ENCODE peak calls at places on chromosome 4, in nine cellular contexts. E, H, A, O, Y, I, L, Q and K are unnamed samples.

GRCh38 chr4:85756938-85757337 is 282.0 kb downstream of the ARHGAP24 start:
- DNase-seq in E (no peak), H (peak), I (peak), O (peak), Q (no peak), A (peak), Y (peak), L (peak), K (no peak)

GRCh38 chr4:102778720-102779119 is 18.0 kb upstream of the MANBA start:
- DNase-seq in Q (no peak), A (no peak), Y (peak), L (no peak), H (no peak), E (no peak), O (no peak), I (no peak), K (no peak)

GRCh38 chr4:74206088-74206826 is 48.3 kb downstream of the MTHFD2L start:
- DNase-seq in H (peak), E (no peak), L (peak), O (no peak), A (no peak), Y (no peak), I (peak), Q (no peak), K (no peak)

GRCh38 chr4:111031180-111031579 is 408.3 kb upstream of the PITX2 start:
- DNase-seq in Y (no peak), L (no peak), E (no peak), Q (no peak), A (no peak), O (peak), I (no peak), H (no peak), K (no peak)

GRCh38 chr4:88054909-88055308 is 47.5 kb downstream of the PKD2 start:
- DNase-seq in L (peak), I (peak), Y (peak), Q (no peak), O (peak), E (no peak), A (peak), H (peak), K (peak)

GRCh38 chr4:73653695-73654106 is 33.5 kb upstream of the RASSF6 start:
- DNase-seq in A (no peak), Y (no peak), O (peak), I (peak), H (peak), L (peak), E (no peak), Q (no peak), K (peak)

GRCh38 chr4:185920171-185920570 is 108.2 kb upstream of the SORBS2 start:
- DNase-seq in A (no peak), O (peak), Q (no peak), E (no peak), H (no peak), L (no peak), I (no peak), Y (no peak), K (no peak)

GRCh38 chr4:46425775-46426400 is 36.0 kb upstream of the GABRA2 start:
- DNase-seq in A (no peak), L (no peak), E (no peak), Q (no peak), Y (no peak), O (peak), I (no peak), H (no peak), K (no peak)

GRCh38 chr4:65880594-65880993 is 210.3 kb upstream of the EPHA5 start:
- DNase-seq in Y (no peak), H (no peak), L (peak), A (no peak), O (no peak), E (no peak), I (no peak), Q (no peak), K (no peak)

GRCh38 chr4:1983846-1984405 is 24.8 kb downstream of the NELFA start:
- DNase-seq in E (no peak), H (no peak), L (peak), Q (no peak), Y (peak), A (no peak), O (no peak), I (no peak), K (no peak)

GRCh38 chr4:79421483-79421882 is 13.5 kb upstream of the GK2 start:
- DNase-seq in O (no peak), L (no peak), A (no peak), Y (no peak), Q (no peak), E (no peak), H (no peak), I (no peak), K (no peak)

GRCh38 chr4:88230399-88230798 is 54.0 kb downstream of the PPM1K start:
- DNase-seq in E (no peak), I (no peak), H (no peak), Q (no peak), O (no peak), Y (no peak), L (no peak), A (no peak), K (no peak)

GRCh38 chr4:122458625-122459024 is 2.1 kb upstream of the IL2 start:
- DNase-seq in E (no peak), A (no peak), O (peak), Q (no peak), I (peak), H (no peak), L (peak), Y (no peak), K (peak)

GRCh38 chr4:156476359-156476758 is 495.2 kb downstream of the PDGFC start:
- DNase-seq in Q (no peak), I (no peak), O (peak), Y (no peak), L (peak), E (peak), A (no peak), H (no peak), K (no peak)

GRCh38 chr4:101833455-101833854 is 42.9 kb downstream of the BANK1 start:
- DNase-seq in I (no peak), O (no peak), E (no peak), Y (no peak), L (no peak), H (no peak), Q (no peak), A (no peak), K (no peak)

GRCh38 chr4:137367608-137368007 is 164.7 kb downstream of the PCDH18 start:
- DNase-seq in Y (no peak), O (peak), I (no peak), Q (no peak), E (peak), H (no peak), A (no peak), L (peak), K (no peak)

GRCh38 chr4:142850478-142850877 is 4.4 kb upstream of the INPP4B start:
- DNase-seq in A (no peak), O (no peak), I (no peak), H (no peak), L (peak), E (no peak), Q (no peak), Y (no peak), K (no peak)
- TF ChIP-seq CTCF in A (peak), O (peak), I (no peak), H (no peak), L (peak), E (peak), Q (no peak), Y (peak), K (no peak)

GRCh38 chr4:8225290-8225625 is 26.2 kb downstream of the SH3TC1 start:
- DNase-seq in A (no peak), Y (no peak), H (no peak), Q (no peak), L (no peak), O (no peak), E (no peak), I (no peak), K (no peak)

GRCh38 chr4:8227201-8227770 is 28.2 kb downstream of the SH3TC1 start:
- DNase-seq in I (no peak), H (no peak), E (no peak), Y (no peak), O (no peak), A (no peak), L (no peak), Q (no peak), K (no peak)

GRCh38 chr4:8227771-8228318 is 28.8 kb downstream of the SH3TC1 start:
- DNase-seq in Y (no peak), E (no peak), Q (no peak), A (no peak), H (no peak), O (no peak), L (no peak), I (no peak), K (no peak)

GRCh38 chr4:8224596-8225289 is 25.7 kb downstream of the SH3TC1 start:
- DNase-seq in Y (no peak), L (no peak), O (no peak), H (no peak), E (no peak), I (no peak), A (no peak), Q (no peak), K (peak)

DNA sequence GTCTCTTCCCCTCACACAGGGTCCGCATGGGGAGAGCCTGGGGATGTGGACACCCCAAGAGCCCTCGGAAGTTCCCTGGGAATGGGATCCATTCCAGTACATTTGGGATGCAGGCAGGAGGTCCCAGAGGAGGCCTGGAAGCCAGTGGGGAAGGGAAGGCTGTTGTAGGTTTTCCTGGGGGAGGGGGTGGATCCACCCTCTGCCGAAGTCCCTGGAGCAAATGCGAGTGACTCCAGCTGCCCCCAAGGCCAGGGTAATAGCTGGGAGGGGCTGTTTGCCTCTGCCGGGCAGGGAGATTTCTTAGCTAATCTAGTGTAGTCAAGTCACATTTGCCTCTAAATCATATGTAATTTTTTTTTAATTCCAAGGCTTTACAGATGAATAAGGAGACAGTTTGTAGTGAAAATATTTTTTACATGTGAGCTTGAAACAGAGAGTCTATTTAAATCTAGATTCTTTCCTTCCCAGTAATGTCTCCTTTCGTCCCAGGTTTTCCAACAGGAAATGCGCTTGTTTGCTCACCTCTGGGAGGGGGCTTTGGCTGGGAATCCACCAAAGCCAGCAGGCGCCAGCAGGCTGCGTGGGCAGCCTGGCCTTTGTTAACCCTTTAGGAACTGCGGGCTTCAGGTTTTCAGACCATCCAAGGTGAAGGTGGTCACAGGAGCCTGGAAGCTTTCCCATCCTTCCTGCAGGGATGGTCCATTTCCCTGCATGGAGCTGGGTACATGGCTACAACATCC is 26.8 kb downstream of the SH3TC1 start:
- DNase-seq in H (no peak), I (no peak), E (no peak), O (no peak), Q (no peak), A (no peak), Y (no peak), L (no peak), K (no peak)
- TF ChIP-seq CTCF in H (no peak), I (no peak), E (no peak), O (no peak), Q (no peak), A (no peak), Y (no peak), L (no peak), K (no peak)

GRCh38 chr4:183098080-183098722 is 856 bp upstream of the WWC2 start:
- DNase-seq in Y (peak), O (peak), L (peak), E (no peak), A (peak), Q (peak), H (peak), I (peak), K (peak)

GRCh38 chr4:183097251-183098079 is 1.6 kb upstream of the WWC2 start:
- DNase-seq in A (peak), O (peak), E (no peak), L (peak), Y (peak), I (no peak), H (peak), Q (no peak), K (no peak)

GRCh38 chr4:183100298-183100599 is 1.2 kb downstream of the WWC2 start:
- DNase-seq in O (no peak), I (no peak), Q (no peak), E (no peak), L (no peak), Y (no peak), A (no peak), H (no peak), K (no peak)

GRCh38 chr4:183099537-183100297 is 660 bp downstream of the WWC2 start:
- DNase-seq in Q (peak), I (no peak), A (peak), L (no peak), Y (peak), O (no peak), H (peak), E (no peak), K (peak)

DNA sequence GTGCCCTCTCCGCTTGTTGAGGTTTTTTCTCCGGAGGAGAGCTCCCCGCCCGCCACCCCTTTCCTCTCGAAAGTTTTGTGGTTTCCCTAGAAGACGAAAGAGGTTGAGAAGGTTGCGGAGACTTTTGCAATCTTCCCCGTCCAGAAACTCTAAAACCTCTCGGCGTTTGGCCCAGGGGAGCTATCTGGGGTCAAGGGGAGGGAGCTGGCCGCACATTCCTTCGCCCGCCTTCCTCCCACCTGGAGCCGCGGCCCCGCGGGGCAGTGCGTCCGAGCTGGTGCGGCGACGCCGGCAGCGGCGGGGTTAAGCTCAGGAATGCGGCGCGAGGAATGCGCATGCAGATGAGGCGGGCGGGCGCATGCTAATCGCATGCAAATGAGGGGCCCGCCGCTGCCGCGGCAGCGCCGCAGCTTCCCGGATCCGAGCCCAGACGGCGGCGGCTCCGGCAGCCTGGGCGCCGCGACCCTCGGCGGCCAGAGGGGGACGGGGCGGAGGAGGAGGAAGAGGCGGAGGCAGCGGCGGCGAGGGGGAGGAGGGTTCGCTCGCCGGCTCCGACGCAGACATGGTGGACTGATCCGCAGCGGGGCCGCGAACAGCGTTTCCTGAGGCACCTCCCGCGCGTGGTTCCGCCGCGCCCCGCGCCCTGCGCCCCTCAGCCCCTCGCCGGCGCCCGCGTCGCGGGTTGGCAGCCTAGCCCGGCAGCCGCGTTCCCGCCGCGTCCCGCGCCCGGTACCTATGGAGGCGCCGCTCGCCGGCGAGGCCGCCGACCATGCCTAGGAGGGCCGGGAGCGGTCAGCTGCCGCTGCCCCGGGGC is at the start of gene WWC2:
- DNase-seq in L (peak), O (peak), H (peak), A (peak), E (peak), Q (peak), I (peak), Y (peak), K (peak)
- TF ChIP-seq CTCF in L (no peak), O (no peak), H (no peak), A (no peak), E (no peak), Q (no peak), I (no peak), Y (no peak), K (no peak)

GRCh38 chr4:40150932-40151331 is 45.9 kb upstream of the RHOH start:
- DNase-seq in Q (no peak), O (no peak), A (no peak), E (no peak), I (no peak), Y (no peak), H (no peak), L (no peak), K (no peak)

GRCh38 chr4:40152642-40153041 is 44.2 kb upstream of the RHOH start:
- DNase-seq in Q (no peak), O (no peak), E (no peak), I (peak), Y (no peak), L (no peak), H (no peak), A (no peak), K (peak)

GRCh38 chr4:40143926-40144508 is 52.8 kb upstream of the RHOH start:
- DNase-seq in L (no peak), H (no peak), Q (no peak), O (no peak), E (no peak), A (no peak), I (peak), Y (no peak), K (no peak)

GRCh38 chr4:40149960-40150385 is 46.9 kb upstream of the RHOH start:
- DNase-seq in I (peak), A (peak), Q (no peak), Y (peak), L (peak), E (peak), O (peak), H (peak), K (peak)
- TF ChIP-seq CTCF in I (peak), A (peak), Q (peak), Y (peak), L (peak), E (peak), O (peak), H (peak), K (peak)

GRCh38 chr4:92091335-92091734 is 212.4 kb upstream of the GRID2 start:
- DNase-seq in L (no peak), H (no peak), Q (no peak), E (no peak), A (no peak), O (no peak), I (peak), Y (no peak), K (no peak)
- TF ChIP-seq CTCF in L (peak), H (no peak), Q (no peak), E (no peak), A (no peak), O (no peak), I (peak), Y (no peak), K (no peak)

GRCh38 chr4:14749910-14750309 is 252.4 kb upstream of the CPEB2 start:
- DNase-seq in Q (no peak), E (no peak), Y (no peak), L (peak), H (peak), I (peak), A (no peak), O (peak), K (peak)
- TF ChIP-seq CTCF in Q (no peak), E (peak), Y (peak), L (peak), H (peak), I (peak), A (no peak), O (peak), K (no peak)